ENCODE peak calls at places on chromosomes 13 and 19, in six cellular contexts. B, E, W, K, V and H are unnamed samples.

GRCh38 chr19:46373573-46374359 is 26.9 kb downstream of the PPP5C start:
- DNase-seq in B (peak), E (peak), W (peak), K (peak), V (peak), H (peak)

GRCh38 chr13:98169331-98169730 is 7.7 kb downstream of the RNF113B start:
- DNase-seq in B (no peak), E (no peak), W (no peak), K (no peak), V (no peak), H (no peak)

GRCh38 chr13:76019421-76020044 is 383.4 kb downstream of the LMO7 start:
- DNase-seq in B (peak), E (no peak), W (no peak), K (no peak), V (no peak), H (peak)

GRCh38 chr13:77215543-77215942 is 111.4 kb downstream of the MYCBP2 start:
- DNase-seq in B (no peak), E (no peak), W (no peak), K (no peak), V (no peak), H (no peak)

GRCh38 chr13:29503041-29503837 is 92.2 kb downstream of the SLC7A1 start:
- DNase-seq in B (peak), E (peak), W (no peak), K (no peak), V (peak), H (no peak)

GRCh38 chr13:31009166-31009565 is 76.7 kb downstream of the TEX26 start:
- DNase-seq in B (no peak), E (no peak), W (no peak), K (peak), V (no peak), H (no peak)

GRCh38 chr13:53126803-53127202 is 98.2 kb downstream of the OLFM4 start:
- DNase-seq in B (no peak), E (no peak), W (no peak), K (peak), V (peak), H (peak)

GRCh38 chr19:10764340-10764894 is 46.5 kb downstream of the DNM2 start:
- DNase-seq in B (no peak), E (no peak), W (no peak), K (no peak), V (no peak), H (peak)

GRCh38 chr13:98405107-98405571 is 171.8 kb downstream of the STK24 start:
- DNase-seq in B (peak), E (no peak), W (no peak), K (peak), V (no peak), H (no peak)

GRCh38 chr13:110726726-110727125 is 13.2 kb downstream of the ING1 start:
- DNase-seq in B (no peak), E (no peak), W (no peak), K (no peak), V (no peak), H (no peak)

GRCh38 chr13:66675620-66676019 is 554.5 kb downstream of the PCDH9 start:
- DNase-seq in B (no peak), E (no peak), W (no peak), K (peak), V (no peak), H (no peak)

GRCh38 chr13:51849145-51850101 is 4.4 kb upstream of the TMEM272 start:
- DNase-seq in B (peak), E (no peak), W (peak), K (peak), V (peak), H (peak)

GRCh38 chr13:38340624-38341023 is 9.0 kb upstream of the UFM1 start:
- DNase-seq in B (no peak), E (no peak), W (no peak), K (no peak), V (no peak), H (no peak)

GRCh38 chr19:56367829-56368711 is 25.3 kb downstream of the ZNF582 start:
- DNase-seq in B (peak), E (peak), W (peak), K (peak), V (peak), H (peak)

GRCh38 chr13:95438297-95438696 is 114.2 kb upstream of the CLDN10 start:
- DNase-seq in B (no peak), E (peak), W (no peak), K (no peak), V (no peak), H (no peak)

GRCh38 chr19:5893907-5894703 is 9.5 kb downstream of the NDUFA11 start:
- DNase-seq in B (no peak), E (peak), W (no peak), K (no peak), V (no peak), H (no peak)

GRCh38 chr19:8451885-8452284 is 7.1 kb downstream of the HNRNPM start:
- DNase-seq in B (no peak), E (no peak), W (no peak), K (peak), V (peak), H (no peak)

GRCh38 chr19:17332677-17333581 is 1.7 kb downstream of the ANO8 start:
- DNase-seq in B (peak), E (peak), W (peak), K (peak), V (peak), H (no peak)

GRCh38 chr13:98365291-98365690 is 188.2 kb upstream of the RNF113B start:
- DNase-seq in B (no peak), E (no peak), W (no peak), K (no peak), V (no peak), H (no peak)

DNA sequence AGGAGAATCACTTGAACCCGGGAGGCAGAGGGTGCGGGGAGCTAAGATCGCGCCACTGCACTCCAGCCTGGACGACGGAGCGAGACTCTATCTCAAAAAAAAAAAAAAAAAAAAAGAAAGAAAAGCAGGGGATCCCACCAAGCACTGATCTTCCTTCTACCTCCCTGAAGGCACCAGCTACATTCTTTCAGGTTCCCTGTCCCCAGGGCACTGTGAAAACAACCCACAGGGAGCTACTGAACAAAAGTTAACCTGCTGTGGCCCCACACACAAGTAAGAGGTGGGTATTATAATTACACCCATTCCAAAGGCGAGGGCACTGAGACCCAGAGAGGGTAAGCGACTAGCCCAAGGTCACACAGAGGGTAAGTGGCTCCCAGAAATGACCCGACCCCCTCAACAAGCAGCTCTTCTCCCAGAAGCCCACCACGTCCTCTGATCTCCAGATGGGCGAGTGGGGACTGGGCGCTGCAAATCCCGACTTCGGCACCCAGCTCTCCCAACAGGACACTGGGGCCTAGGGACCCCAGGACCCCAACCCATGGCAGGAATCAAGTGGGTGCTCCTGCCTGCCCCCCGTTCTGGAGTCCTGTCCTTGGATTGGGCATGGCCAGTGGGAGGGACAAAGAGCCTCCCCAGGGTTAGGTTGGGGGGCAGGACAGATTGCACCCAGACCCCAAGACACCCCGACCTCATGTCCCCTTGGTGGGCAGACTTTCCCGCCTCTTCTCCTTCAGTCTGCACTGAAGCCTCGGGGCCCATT is 2.4 kb downstream of the LMNB2 start:
- DNase-seq in B (no peak), E (no peak), W (no peak), K (no peak), V (no peak), H (no peak)
- H3K9ac ChIP-seq in B (no peak), E (no peak), W (peak), K (no peak), V (no peak), H (no peak)

DNA sequence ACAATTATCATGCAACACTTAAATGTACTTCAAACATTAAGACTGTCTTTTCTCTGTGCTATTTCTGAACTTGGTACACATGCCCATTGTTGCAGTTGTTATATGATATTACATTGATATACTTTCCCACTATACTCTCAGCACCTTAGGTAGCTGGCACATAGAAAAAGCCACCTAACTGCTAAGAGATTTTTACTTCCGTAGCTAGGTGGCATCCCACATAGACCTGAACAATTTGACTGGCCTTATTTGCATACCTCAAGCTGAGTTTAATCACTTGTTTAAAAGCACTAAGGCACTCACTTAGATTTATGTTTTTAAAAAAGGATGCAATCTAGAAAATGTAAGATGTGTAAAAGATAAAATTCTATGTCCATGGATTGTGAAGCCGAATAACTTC is 194.2 kb downstream of the POU4F1 start:
- DNase-seq in B (no peak), E (no peak), W (no peak), K (no peak), V (no peak), H (no peak)
- TF ChIP-seq CTCF in B (no peak), E (no peak), W (no peak), K (no peak), V (no peak), H (no peak)

DNA sequence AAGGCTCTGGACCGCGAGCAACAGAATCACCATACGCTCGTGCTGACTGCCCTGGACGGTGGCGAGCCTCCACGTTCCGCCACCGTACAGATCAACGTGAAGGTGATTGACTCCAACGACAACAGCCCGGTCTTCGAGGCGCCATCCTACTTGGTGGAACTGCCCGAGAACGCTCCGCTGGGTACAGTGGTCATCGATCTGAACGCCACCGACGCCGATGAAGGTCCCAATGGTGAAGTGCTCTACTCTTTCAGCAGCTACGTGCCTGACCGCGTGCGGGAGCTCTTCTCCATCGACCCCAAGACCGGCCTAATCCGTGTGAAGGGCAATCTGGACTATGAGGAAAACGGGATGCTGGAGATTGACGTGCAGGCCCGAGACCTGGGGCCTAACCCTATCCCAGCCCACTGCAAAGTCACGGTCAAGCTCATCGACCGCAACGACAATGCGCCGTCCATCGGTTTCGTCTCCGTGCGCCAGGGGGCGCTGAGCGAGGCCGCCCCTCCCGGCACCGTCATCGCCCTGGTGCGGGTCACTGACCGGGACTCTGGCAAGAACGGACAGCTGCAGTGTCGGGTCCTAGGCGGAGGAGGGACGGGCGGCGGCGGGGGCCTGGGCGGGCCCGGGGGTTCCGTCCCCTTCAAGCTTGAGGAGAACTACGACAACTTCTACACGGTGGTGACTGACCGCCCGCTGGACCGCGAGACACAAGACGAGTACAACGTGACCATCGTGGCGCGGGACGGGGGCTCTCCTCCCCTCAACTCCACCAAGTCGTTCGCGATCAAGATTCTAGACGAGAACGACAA is 1.8 kb downstream of the PCDH17 start:
- DNase-seq in B (no peak), E (peak), W (no peak), K (peak), V (no peak), H (no peak)
- H3K4me3 ChIP-seq in B (peak), E (peak), W (no peak), K (peak), V (no peak), H (no peak)

DNA sequence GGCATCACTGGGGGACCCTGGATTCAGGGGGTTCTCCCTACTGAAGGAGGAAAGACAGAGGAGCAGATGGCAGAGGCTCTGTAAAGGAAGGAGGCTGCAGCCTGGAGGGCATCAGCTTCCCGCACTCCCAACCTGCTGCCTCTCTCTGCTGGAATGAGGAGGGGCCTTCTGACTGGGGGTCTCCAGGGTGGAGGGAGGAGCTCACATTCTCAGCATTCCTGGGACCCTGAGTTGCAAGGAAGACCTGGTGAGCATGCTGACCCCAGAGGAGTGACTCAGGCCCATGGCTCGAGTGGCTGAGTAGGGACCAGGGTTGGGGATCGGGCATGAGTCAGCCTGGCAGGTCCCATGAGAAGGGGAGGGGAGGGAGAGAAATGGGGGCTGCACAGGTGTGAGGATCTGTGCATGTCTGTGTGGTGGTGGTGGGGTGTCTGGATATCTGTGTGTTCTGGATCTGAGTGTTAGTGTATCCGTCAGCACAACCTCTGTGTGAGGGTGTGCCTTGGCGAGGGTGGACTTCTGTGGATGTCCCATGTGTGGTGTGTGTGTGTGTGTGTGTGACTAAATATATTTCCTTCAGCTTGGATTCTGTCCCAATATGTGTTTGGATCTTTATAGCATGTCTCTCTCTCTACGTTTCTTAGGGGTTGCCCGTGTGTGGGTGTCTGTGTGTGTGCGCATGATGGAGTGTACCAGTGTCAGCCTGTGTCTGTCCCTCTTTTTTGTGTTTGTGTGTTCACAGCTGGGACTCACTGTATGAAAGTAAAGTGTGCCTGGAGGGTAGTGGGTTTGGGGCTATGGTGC is 4.6 kb downstream of the AXL start:
- DNase-seq in B (peak), E (peak), W (no peak), K (peak), V (peak), H (no peak)
- H3K9ac ChIP-seq in B (peak), E (peak), W (no peak), K (peak), V (peak), H (no peak)